ENCODE peak calls at places on chromosomes 1 and 21, in seven cellular contexts. R, B, T, J, Z, Y and W are unnamed samples.

GRCh38 chr1:184945678-184946412 is 28.5 kb downstream of the NIBAN1 start:
- DNase-seq in R (no peak), J (no peak), T (no peak), Y (no peak), Z (peak; percentile 69), B (no peak), W (no peak)

GRCh38 chr1:193176113-193176512 is 10.3 kb downstream of the B3GALT2 start:
- DNase-seq in J (no peak), B (no peak), T (no peak), Z (peak; percentile 23), Y (no peak), R (no peak), W (no peak)

GRCh38 chr1:64171797-64172281 is 31.6 kb upstream of the UBE2U start:
- DNase-seq in R (no peak), Z (peak; percentile 85), Y (no peak), T (peak; percentile 13), J (no peak), B (peak; percentile 20), W (peak; percentile 48)

GRCh38 chr1:230573647-230574046 is 68.6 kb upstream of the COG2 start:
- DNase-seq in Z (no peak), Y (no peak), B (no peak), R (no peak), J (no peak), T (no peak), W (no peak)

GRCh38 chr1:107990606-107991005 is 25.6 kb upstream of the VAV3 start:
- DNase-seq in Y (no peak), B (no peak), R (no peak), T (no peak), J (no peak), Z (no peak), W (no peak)

GRCh38 chr1:8598060-8598724 is 219.2 kb downstream of the RERE start:
- DNase-seq in R (no peak), Y (no peak), J (peak; percentile 28), T (peak; percentile 29), B (peak; percentile 17), Z (peak; percentile 78), W (peak; percentile 72)

GRCh38 chr1:182035097-182035770 is 26.3 kb downstream of the ZNF648 start:
- DNase-seq in Y (no peak), T (no peak), Z (no peak), B (peak; percentile 39), R (no peak), J (no peak), W (no peak)

GRCh38 chr1:203097001-203097400 is 11.2 kb upstream of the MYOG start:
- DNase-seq in Z (no peak), T (no peak), R (no peak), Y (no peak), J (no peak), B (no peak), W (no peak)

GRCh38 chr1:32351859-32352745 is 10.2 kb downstream of the FAM229A start:
- DNase-seq in R (peak; percentile 67), J (peak; percentile 64), Y (peak; percentile 79), T (no peak), B (peak; percentile 18), Z (peak; percentile 45), W (no peak)

GRCh38 chr1:22658385-22659163 is 5.5 kb downstream of the C1QB start:
- DNase-seq in Y (no peak), B (no peak), J (no peak), Z (no peak), T (no peak), R (no peak), W (no peak)

GRCh38 chr21:33042812-33043211 is 17.1 kb downstream of the OLIG2 start:
- DNase-seq in Y (no peak), B (peak; percentile 45), T (no peak), R (no peak), Z (peak; percentile 97), J (no peak), W (peak; percentile 25)

GRCh38 chr1:109262231-109263010 is 13.1 kb downstream of the CELSR2 start:
- DNase-seq in J (no peak), R (no peak), B (no peak), Y (no peak), Z (no peak), T (no peak), W (no peak)

GRCh38 chr1:207826557-207827487 is 75.0 kb downstream of the CD46 start:
- DNase-seq in J (no peak), T (peak; percentile 73), R (no peak), Y (peak; percentile 71), Z (no peak), B (peak; percentile 66), W (peak; percentile 87)

GRCh38 chr1:215192306-215192705 is 109.8 kb downstream of the KCNK2 start:
- DNase-seq in Z (peak; percentile 84), T (no peak), R (no peak), J (no peak), Y (no peak), B (no peak), W (no peak)

GRCh38 chr21:41523175-41523574 is 15.2 kb upstream of the TMPRSS2 start:
- DNase-seq in R (no peak), Z (no peak), B (no peak), T (no peak), J (no peak), Y (no peak), W (no peak)

GRCh38 chr1:156407344-156407743 is 38.3 kb downstream of the RHBG start:
- DNase-seq in B (no peak), J (no peak), T (no peak), Z (no peak), Y (no peak), R (no peak), W (no peak)

GRCh38 chr1:178493301-178493741 is 3.4 kb downstream of the CLEC20A start:
- DNase-seq in J (no peak), Z (no peak), R (no peak), B (no peak), T (no peak), Y (no peak), W (no peak)

DNA sequence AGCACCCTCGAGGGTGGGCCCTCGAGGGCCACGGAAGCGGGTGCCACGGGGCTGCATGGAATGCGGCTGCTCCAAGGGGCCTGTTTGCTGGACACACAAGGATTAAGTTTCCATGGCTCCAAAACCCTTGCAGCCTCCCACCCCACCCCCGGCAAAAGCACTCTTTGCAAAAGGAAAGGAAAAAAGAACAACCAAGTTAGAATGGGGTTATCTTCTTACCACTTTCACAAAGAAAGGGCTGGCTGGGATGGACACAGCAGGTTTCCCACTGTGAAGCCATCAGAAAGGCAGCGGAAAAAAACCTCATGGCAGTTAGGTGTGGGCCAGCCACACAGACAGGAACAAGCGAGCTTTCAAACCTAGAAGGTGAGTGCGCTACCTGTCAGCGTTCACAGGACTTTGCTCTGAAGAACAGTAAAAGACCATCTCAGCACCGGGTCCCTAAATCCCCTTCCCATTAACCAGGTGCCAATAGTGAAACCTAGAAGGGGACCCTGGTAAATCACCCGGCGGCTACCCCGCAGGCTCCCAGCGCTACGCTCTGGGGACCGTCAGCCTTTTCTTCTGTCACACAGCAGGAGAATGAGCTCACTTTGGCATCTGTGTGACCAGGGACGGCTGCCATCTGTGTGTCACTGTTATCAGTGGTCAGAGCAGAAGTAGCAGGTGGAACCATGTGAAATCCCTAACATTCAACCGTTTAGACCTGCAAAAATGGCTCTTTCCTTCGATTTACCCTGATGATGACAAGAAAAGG is 93.0 kb downstream of the SIM2 start:
- DNase-seq in R (peak; percentile 37), B (no peak), T (no peak), Z (no peak), Y (no peak), J (no peak), W (no peak)
- H3K4me3 ChIP-seq in R (peak overlapping the region; percentile 35), B (no peak overlapping the region), T (no peak overlapping the region), Z (no peak overlapping the region), Y (no peak overlapping the region), J (no peak overlapping the region), W (no peak overlapping the region)

DNA sequence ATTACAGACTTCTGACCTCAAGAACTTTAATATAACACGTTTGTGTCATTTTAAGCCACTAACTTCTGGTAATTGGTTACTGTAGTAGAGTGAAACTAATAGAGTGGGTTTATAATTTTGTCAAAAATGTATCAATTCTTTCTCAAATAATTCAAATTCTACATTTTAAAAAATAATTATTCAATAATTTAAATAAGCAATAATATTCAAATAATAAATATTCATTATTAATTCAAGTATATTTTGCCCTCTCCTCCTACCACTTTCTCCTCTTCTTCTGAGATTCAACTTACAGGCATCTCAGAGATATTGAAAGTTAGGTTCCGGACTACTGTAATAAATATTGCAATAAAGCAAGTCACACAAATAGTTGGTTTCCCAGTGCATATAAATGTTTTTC is 1107.1 kb downstream of the KCNT2 start:
- DNase-seq in J (no peak), Y (no peak), B (no peak), R (no peak), T (no peak), Z (no peak), W (no peak)
- H3K4me1 ChIP-seq in J (no peaks in the 10 kb centered on the region), Y (no peaks in the 10 kb centered on the region), B (no peaks in the 10 kb centered on the region), R (no peaks in the 10 kb centered on the region), T (no peaks in the 10 kb centered on the region), Z (no peaks in the 10 kb centered on the region), W (no peaks in the 10 kb centered on the region)

DNA sequence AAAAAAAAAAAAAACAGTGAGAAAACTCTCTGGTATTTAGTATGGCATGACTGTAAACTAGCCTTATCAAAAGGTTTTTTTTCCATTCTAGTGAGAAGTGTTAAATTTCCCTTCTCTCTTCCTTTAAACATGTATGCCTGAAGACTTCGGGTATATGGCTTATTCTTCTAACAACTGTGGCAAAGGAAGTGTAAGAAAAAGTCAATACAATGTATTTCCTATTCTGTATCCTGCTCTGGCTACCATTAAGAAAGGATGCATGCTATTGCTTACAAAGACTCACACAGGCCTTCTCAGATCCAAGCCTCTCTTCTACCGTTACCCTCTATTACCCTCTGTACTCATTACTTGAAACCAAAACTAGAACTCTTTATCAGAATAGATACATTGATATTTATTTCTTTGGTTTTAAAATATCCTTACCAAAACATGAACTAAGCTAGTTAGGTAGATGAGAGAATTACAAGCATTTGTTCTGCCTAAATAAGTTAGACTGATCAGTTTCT is 8.4 kb downstream of the CEPT1 start:
- DNase-seq in J (no peak), R (no peak), Y (no peak), B (no peak), Z (no peak), T (no peak), W (no peak)
- H3K27ac ChIP-seq in J (no peak overlapping the region), R (no peak overlapping the region), Y (no peak overlapping the region), B (no peak overlapping the region), Z (no peak overlapping the region), T (no peak overlapping the region), W (no peak overlapping the region)

GRCh38 chr1:79239840-79240239 is 233.3 kb upstream of the ADGRL4 start:
- DNase-seq in B (no peak), Z (no peak), R (no peak), J (no peak), Y (no peak), T (no peak), W (no peak)

GRCh38 chr1:79232831-79233230 is 226.3 kb upstream of the ADGRL4 start:
- DNase-seq in J (no peak), B (no peak), T (no peak), Z (no peak), Y (no peak), R (no peak), W (no peak)

DNA sequence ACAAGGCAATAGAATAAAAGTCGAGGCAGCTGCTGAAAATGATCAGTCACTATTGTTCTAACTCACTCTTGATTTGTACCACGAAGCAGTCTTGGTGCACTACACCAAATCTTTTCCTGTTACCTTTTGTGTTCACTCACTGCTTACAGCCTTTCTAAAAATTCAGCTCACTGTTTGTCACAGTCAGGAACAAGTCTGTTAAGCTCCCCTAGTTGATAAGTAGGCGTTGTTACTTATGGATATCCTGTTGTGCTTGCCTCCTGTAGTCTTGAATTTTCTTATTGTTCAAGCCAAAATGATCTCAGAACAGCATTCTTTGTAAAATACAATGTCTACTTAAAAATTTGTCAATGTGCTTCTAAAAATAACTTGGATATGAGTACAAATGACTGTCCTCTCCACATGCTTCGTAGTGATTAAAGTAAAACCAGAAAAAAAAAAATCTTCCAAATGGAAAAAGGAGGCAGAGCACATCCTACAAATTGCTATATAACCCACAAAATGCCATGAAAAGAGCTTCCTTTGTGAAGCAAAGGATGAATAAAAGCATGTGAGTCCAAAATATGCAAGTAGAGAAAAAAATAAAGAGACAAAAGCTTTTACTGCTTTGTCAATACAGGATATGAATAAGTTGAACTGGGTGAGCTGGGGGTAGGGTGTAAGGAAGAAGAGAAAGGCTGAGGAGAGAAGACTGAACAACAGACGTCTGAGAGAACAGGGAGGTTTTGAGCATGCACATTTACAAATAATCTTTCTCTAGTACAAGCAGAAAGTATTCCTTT is 228.9 kb upstream of the ADGRL4 start:
- DNase-seq in Y (no peak), B (no peak), Z (no peak), T (no peak), J (no peak), R (no peak), W (no peak)
- H3K4me3 ChIP-seq in Y (no peak overlapping the region), B (no peak overlapping the region), Z (no peak overlapping the region), T (no peak overlapping the region), J (no peak overlapping the region), R (no peak overlapping the region), W (no peak overlapping the region)